ENCODE peak calls at places on chromosome 7, in four cellular contexts. S is IMR-90, I is bronchial epithelial cell, B is sigmoid colon. V is an unnamed sample.

GRCh38 chr7:24842449-24843241 is 85.4 kb upstream of the GSDME start:
- DNase-seq in B (no peak), S (no peak), I (no peak), V (peak; percentile 31)

GRCh38 chr7:73866446-73866767 is 5.4 kb downstream of the TMEM270 start:
- DNase-seq in B (no peak), S (no peak), I (no peak), V (no peak)

GRCh38 chr7:3482147-3482921 is 181.3 kb downstream of the SDK1 start:
- DNase-seq in S (peak; percentile 35), B (no peak), I (peak; percentile 64), V (no peak)

GRCh38 chr7:79749851-79750250 is 296.4 kb upstream of the MAGI2 start:
- DNase-seq in B (no peak), I (no peak), S (no peak), V (no peak)

GRCh38 chr7:43647772-43648643 is 65.1 kb downstream of the STK17A start:
- DNase-seq in B (peak; percentile 89), I (peak; percentile 99), S (peak; percentile 100), V (peak; percentile 74)

GRCh38 chr7:75957021-75957736 is 37.2 kb downstream of the TMEM120A start:
- DNase-seq in B (no peak), S (no peak), I (peak; percentile 19), V (no peak)

GRCh38 chr7:129494041-129494440 is 8.3 kb upstream of the SMKR1 start:
- DNase-seq in B (no peak), I (peak; percentile 96), S (peak; percentile 98), V (peak; percentile 47)

GRCh38 chr7:146116452-146117219 is at the start of gene CNTNAP2:
- DNase-seq in B (no peak), I (no peak), S (no peak), V (no peak)

GRCh38 chr7:157480651-157481050 is 143.8 kb downstream of the DNAJB6 start:
- DNase-seq in S (no peak), I (no peak), B (peak; percentile 39), V (no peak)

GRCh38 chr7:97003262-97004236 is 1.8 kb upstream of the DLX6 start:
- DNase-seq in I (no peak), B (no peak), S (no peak), V (no peak)

GRCh38 chr7:50363327-50364060 is 59.0 kb downstream of the IKZF1 start:
- DNase-seq in I (no peak), B (no peak), S (no peak), V (no peak)

GRCh38 chr7:105837765-105838241 is 38.6 kb downstream of the ATXN7L1 start:
- DNase-seq in B (peak; percentile 87), S (no peak), I (no peak), V (no peak)

GRCh38 chr7:2148189-2148588 is 84.6 kb downstream of the MAD1L1 start:
- DNase-seq in I (no peak), B (no peak), S (no peak), V (no peak)
- TF ChIP-seq CTCF in I (no peak), B (no peak), S (no peak), V (peak; percentile 26)

GRCh38 chr7:149544028-149544427 is 46.4 kb upstream of the ZNF746 start:
- DNase-seq in B (no peak), I (peak; percentile 70), S (no peak), V (no peak)

GRCh38 chr7:149547126-149547525 is 49.5 kb upstream of the ZNF746 start:
- DNase-seq in B (no peak), I (no peak), S (no peak), V (no peak)

GRCh38 chr7:149546331-149546730 is 48.7 kb upstream of the ZNF746 start:
- DNase-seq in B (no peak), I (no peak), S (no peak), V (no peak)
- H3K36me3 ChIP-seq in B (peaks cover 42% of the 10 kb centered on the region), I (peaks cover 20% of the 10 kb centered on the region), S (peaks cover 46% of the 10 kb centered on the region), V (peaks cover 14% of the 10 kb centered on the region)

GRCh38 chr7:27616914-27617548 is 45.7 kb downstream of the HIBADH start:
- DNase-seq in I (peak; percentile 56), B (no peak), S (no peak), V (no peak)
- H3K4me3 ChIP-seq in I (no peak overlapping the region), B (no peak overlapping the region), S (no peak overlapping the region), V (no peak overlapping the region)

GRCh38 chr7:136923111-136923510 is 54.7 kb downstream of the CHRM2 start:
- DNase-seq in S (peak; percentile 77), B (no peak), I (no peak), V (no peak)
- TF ChIP-seq CTCF in S (no peak), B (no peak), I (no peak), V (no peak)

GRCh38 chr7:103369430-103369829 is 22.0 kb downstream of the PSMC2 start:
- DNase-seq in I (no peak), B (no peak), S (no peak), V (no peak)
- H3K36me3 ChIP-seq in I (peaks cover 8% of the 10 kb centered on the region), B (peaks cover 32% of the 10 kb centered on the region), S (peaks cover 22% of the 10 kb centered on the region), V (peaks cover 8% of the 10 kb centered on the region)

DNA sequence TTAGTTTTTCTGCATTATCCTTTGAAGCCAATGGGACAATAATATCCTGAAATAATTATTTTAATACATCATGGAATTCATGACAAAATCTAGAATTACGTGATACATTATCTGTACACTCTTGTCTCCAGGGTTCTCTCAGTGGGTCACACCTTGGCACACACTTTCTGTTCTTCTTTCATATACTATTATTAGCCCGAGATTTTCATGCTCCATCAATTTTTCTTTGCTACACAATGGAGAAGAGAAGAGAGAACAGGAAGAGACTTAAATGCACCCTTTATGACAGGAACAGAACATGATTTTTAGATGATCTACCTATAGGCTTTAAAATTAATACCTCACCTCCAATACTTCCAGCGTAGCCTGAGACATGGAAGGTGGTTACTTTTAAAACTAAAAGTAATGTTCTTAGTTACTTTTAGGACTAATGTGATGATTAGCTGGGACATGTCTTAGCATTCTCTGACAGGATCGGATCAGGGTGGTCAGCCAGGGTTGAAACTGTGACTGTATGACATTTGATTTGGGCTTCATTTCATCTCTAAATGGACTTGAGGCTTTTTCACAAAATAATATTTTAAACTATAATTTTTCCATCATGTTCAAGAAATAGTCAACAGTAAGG is 148.2 kb upstream of the WNT16 start:
- DNase-seq in S (no peak), B (no peak), I (no peak), V (peak; percentile 72)
- H3K4me3 ChIP-seq in S (no peak overlapping the region), B (no peak overlapping the region), I (no peak overlapping the region), V (no peak overlapping the region)

GRCh38 chr7:52017802-52018679 is 701.4 kb upstream of the COBL start:
- DNase-seq in I (no peak), S (no peak), B (no peak), V (no peak)
- TF ChIP-seq CTCF in I (peak; percentile 1), S (no peak), B (no peak), V (peak; percentile 25)

DNA sequence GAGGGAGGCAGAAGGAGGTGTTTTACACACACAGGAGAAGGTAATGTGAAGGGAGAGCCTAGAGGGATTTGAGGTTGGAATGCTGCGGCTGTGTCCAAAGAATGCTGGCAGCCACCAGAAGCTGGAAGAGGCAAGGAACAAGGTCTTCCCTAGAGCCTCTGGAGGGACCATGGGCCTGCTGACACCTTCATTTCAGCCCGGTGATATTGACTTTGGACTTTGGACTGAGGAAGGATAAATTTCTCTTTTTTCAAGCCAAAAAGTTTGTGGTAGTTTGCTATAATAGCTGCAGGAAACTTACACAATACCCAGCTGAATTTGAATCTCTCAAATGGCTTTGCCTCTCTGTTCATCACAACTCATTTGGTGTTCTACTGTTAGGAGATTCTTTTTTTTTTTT is 34.6 kb downstream of the UBN2 start:
- DNase-seq in B (no peak), I (no peak), S (no peak), V (no peak)
- H3K36me3 ChIP-seq in B (peaks cover 43% of the 10 kb centered on the region), I (peaks cover 6% of the 10 kb centered on the region), S (peaks cover 28% of the 10 kb centered on the region), V (peaks cover 6% of the 10 kb centered on the region)

DNA sequence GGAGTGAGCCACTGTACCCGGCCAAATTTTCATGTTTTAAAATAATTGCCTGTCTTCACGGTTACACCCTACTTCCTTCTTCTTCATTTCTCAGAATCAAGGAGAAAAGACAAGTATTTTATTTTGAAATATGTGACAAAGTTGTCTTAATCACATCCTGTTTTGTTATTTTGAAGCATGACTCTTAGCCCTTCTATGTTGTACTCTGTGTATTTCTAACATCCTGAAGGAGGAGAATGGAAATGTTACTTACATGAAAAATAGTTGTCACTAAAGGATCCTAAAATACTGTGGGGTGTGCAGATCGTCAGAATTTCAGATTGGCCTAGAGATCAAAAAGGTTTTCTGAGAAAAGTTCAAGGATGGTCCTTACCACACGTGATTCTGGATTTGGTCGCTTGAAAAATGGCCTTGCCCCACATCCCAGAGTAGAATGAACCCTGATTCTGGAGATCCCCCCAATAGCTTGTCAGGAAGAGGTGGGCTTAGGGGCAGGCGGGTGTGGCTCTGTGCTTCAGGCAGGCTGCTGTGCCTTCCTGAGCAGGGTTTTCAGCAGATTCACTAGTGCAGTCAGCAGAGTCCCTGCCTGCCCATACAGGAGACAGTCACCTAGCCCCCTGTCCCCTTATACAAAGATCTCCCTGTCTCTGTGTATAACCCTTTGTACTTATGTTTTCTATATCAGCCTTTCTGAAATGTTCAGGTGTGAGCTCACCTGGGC is 8.6 kb downstream of the UPP1 start:
- DNase-seq in I (no peak), B (no peak), S (no peak), V (no peak)
- H3K4me3 ChIP-seq in I (no peak overlapping the region), B (no peak overlapping the region), S (no peak overlapping the region), V (no peak overlapping the region)